ENCODE peak calls at places on chromosome 3, in eight cellular contexts. X is mucosa of descending colon, S is HFF-Myc, Z is stomach, Q is heart left ventricle, V is A549, W is cardiac muscle cell, J is nephron progenitor cell. F is an unnamed sample.

GRCh38 chr3:177358085-177358967 is 161.0 kb upstream of the TBL1XR1 start:
- DNase-seq in X (peak), S (no peak), Z (peak), Q (peak), V (peak), W (peak), J (peak), F (peak)

GRCh38 chr3:63955830-63956545 is 43.8 kb upstream of the SCAANT1 start:
- DNase-seq in X (no peak), S (no peak), Z (no peak), Q (no peak), V (no peak), W (no peak), J (no peak), F (no peak)

GRCh38 chr3:133930341-133930933 is 34.8 kb upstream of the RAB6B start:
- DNase-seq in X (no peak), S (no peak), Z (no peak), Q (no peak), V (peak), W (peak), J (no peak), F (peak)

GRCh38 chr3:56702487-56703315 is 19.6 kb upstream of the TASOR start:
- DNase-seq in X (no peak), S (peak), Z (peak), Q (no peak), V (peak), W (peak), J (peak), F (peak)

GRCh38 chr3:165885558-165886270 is 48.5 kb upstream of the BCHE start:
- DNase-seq in X (no peak), S (no peak), Z (no peak), Q (no peak), V (no peak), W (no peak), J (no peak), F (no peak)

GRCh38 chr3:159829056-159829995 is 159.3 kb upstream of the IL12A start:
- DNase-seq in X (peak), S (peak), Z (no peak), Q (peak), V (peak), W (peak), J (no peak), F (peak)

GRCh38 chr3:126895178-126896066 is 87.5 kb upstream of the PLXNA1 start:
- DNase-seq in X (no peak), S (no peak), Z (no peak), Q (no peak), V (peak), W (peak), J (no peak), F (peak)

GRCh38 chr3:143002083-143002712 is 828 bp downstream of the U2SURP start:
- DNase-seq in X (no peak), S (no peak), Z (no peak), Q (no peak), V (peak), W (peak), J (no peak), F (peak)

GRCh38 chr3:142613491-142613890 is 17.3 kb downstream of the PLS1 start:
- DNase-seq in X (peak), S (no peak), Z (no peak), Q (no peak), V (peak), W (no peak), J (no peak), F (peak)

GRCh38 chr3:64908292-64908691 is 220.5 kb upstream of the ADAMTS9 start:
- DNase-seq in X (no peak), S (no peak), Z (no peak), Q (no peak), V (no peak), W (no peak), J (no peak), F (peak)

GRCh38 chr3:71288269-71288930 is 295.1 kb downstream of the FOXP1 start:
- DNase-seq in X (no peak), S (no peak), Z (no peak), Q (no peak), V (no peak), W (no peak), J (no peak), F (no peak)

GRCh38 chr3:8853081-8853480 is 83.7 kb upstream of the OXTR start:
- DNase-seq in X (no peak), S (no peak), Z (no peak), Q (no peak), V (no peak), W (no peak), J (no peak), F (no peak)

GRCh38 chr3:127172670-127173515 is 20.0 kb upstream of the PRR23E start:
- DNase-seq in X (no peak), S (peak), Z (no peak), Q (no peak), V (no peak), W (peak), J (peak), F (peak)

GRCh38 chr3:135806342-135806741 is 159.2 kb upstream of the PPP2R3A start:
- DNase-seq in X (no peak), S (no peak), Z (no peak), Q (no peak), V (no peak), W (no peak), J (peak), F (no peak)

GRCh38 chr3:39468108-39468436 is 592 bp downstream of the MOBP start:
- DNase-seq in X (no peak), S (no peak), Z (no peak), Q (no peak), V (no peak), W (no peak), J (no peak), F (no peak)

GRCh38 chr3:45611619-45612018 is 17.1 kb downstream of the LIMD1 start:
- DNase-seq in X (no peak), S (no peak), Z (no peak), Q (no peak), V (no peak), W (no peak), J (no peak), F (no peak)

GRCh38 chr3:173911446-173911845 is 513.9 kb downstream of the NLGN1 start:
- DNase-seq in X (no peak), S (no peak), Z (no peak), Q (no peak), V (no peak), W (no peak), J (no peak), F (no peak)

GRCh38 chr3:14273886-14274517 is 95.4 kb downstream of the LSM3 start:
- DNase-seq in X (no peak), S (no peak), Z (no peak), Q (no peak), V (peak), W (no peak), J (no peak), F (peak)

GRCh38 chr3:8607285-8608040 is 37.1 kb downstream of the SSUH2 start:
- DNase-seq in X (peak), S (peak), Z (peak), Q (peak), V (peak), W (peak), J (peak), F (peak)

GRCh38 chr3:193407688-193408087 is 29.1 kb upstream of the ATP13A5 start:
- DNase-seq in X (no peak), S (no peak), Z (no peak), Q (no peak), V (no peak), W (no peak), J (no peak), F (no peak)

GRCh38 chr3:14525685-14526631 is 14.2 kb downstream of the GRIP2 start:
- DNase-seq in X (no peak), S (no peak), Z (peak), Q (peak), V (no peak), W (peak), J (no peak), F (peak)

GRCh38 chr3:132232231-132232792 is 84.9 kb upstream of the ACP3 start:
- DNase-seq in X (no peak), S (no peak), Z (no peak), Q (no peak), V (no peak), W (peak), J (no peak), F (no peak)

GRCh38 chr3:27971600-27971999 is 249.5 kb upstream of the EOMES start:
- DNase-seq in X (no peak), S (no peak), Z (no peak), Q (no peak), V (no peak), W (no peak), J (no peak), F (no peak)

GRCh38 chr3:15297592-15298350 is 34.6 kb downstream of the SH3BP5 start:
- DNase-seq in X (no peak), S (no peak), Z (no peak), Q (no peak), V (no peak), W (no peak), J (no peak), F (no peak)

GRCh38 chr3:83523470-83524073 is 1435.2 kb upstream of the CADM2 start:
- DNase-seq in X (no peak), S (no peak), Z (no peak), Q (no peak), V (peak), W (peak), J (peak), F (peak)

GRCh38 chr3:52792961-52793695 is 1.5 kb upstream of the ITIH3 start:
- DNase-seq in X (no peak), S (no peak), Z (no peak), Q (no peak), V (no peak), W (peak), J (no peak), F (no peak)

GRCh38 chr3:100966049-100966471 is 27.2 kb downstream of the ABI3BP start:
- DNase-seq in X (no peak), S (no peak), Z (no peak), Q (peak), V (no peak), W (no peak), J (no peak), F (no peak)

GRCh38 chr3:183266454-183266853 is 13.4 kb downstream of the B3GNT5 start:
- DNase-seq in X (no peak), S (no peak), Z (no peak), Q (no peak), V (no peak), W (no peak), J (no peak), F (no peak)

GRCh38 chr3:18946524-18946923 is 201.8 kb upstream of the KCNH8 start:
- DNase-seq in X (no peak), S (no peak), Z (no peak), Q (no peak), V (peak), W (no peak), J (no peak), F (peak)

GRCh38 chr3:183265157-183265642 is 12.1 kb downstream of the B3GNT5 start:
- DNase-seq in X (peak), S (no peak), Z (no peak), Q (peak), V (no peak), W (peak), J (peak), F (peak)

GRCh38 chr3:98329392-98330124 is 24.1 kb upstream of the OR5K4 start:
- DNase-seq in X (no peak), S (peak), Z (peak), Q (peak), V (peak), W (peak), J (peak), F (peak)

GRCh38 chr3:184546252-184546651 is 15.3 kb upstream of the EPHB3 start:
- DNase-seq in X (no peak), S (no peak), Z (no peak), Q (peak), V (no peak), W (no peak), J (no peak), F (no peak)

GRCh38 chr3:35659808-35660207 is 20.5 kb downstream of the ARPP21 start:
- DNase-seq in X (no peak), S (no peak), Z (no peak), Q (no peak), V (peak), W (no peak), J (no peak), F (peak)

GRCh38 chr3:189466004-189466403 is 165.2 kb upstream of the TP63 start:
- DNase-seq in X (no peak), S (no peak), Z (no peak), Q (no peak), V (no peak), W (no peak), J (no peak), F (no peak)

GRCh38 chr3:43953814-43954241 is 263.1 kb downstream of the ABHD5 start:
- DNase-seq in X (no peak), S (no peak), Z (no peak), Q (no peak), V (peak), W (peak), J (peak), F (no peak)

GRCh38 chr3:66484106-66484857 is 16.5 kb downstream of the LRIG1 start:
- DNase-seq in X (no peak), S (no peak), Z (no peak), Q (no peak), V (no peak), W (no peak), J (no peak), F (no peak)

GRCh38 chr3:128572644-128573105 is 77.9 kb downstream of the RPN1 start:
- DNase-seq in X (no peak), S (no peak), Z (no peak), Q (no peak), V (peak), W (no peak), J (no peak), F (peak)
- TF ChIP-seq CTCF in X (no peak), S (peak), Z (no peak), Q (no peak), V (no peak), W (peak), J (peak), F (peak)

GRCh38 chr3:156535162-156535627 is 19.7 kb downstream of the SSR3 start:
- DNase-seq in X (no peak), S (peak), Z (peak), Q (peak), V (peak), W (peak), J (no peak), F (peak)
- TF ChIP-seq CTCF in X (no peak), S (peak), Z (no peak), Q (peak), V (peak), W (peak), J (no peak), F (peak)

GRCh38 chr3:140557476-140557875 is 120.4 kb upstream of the TRIM42 start:
- DNase-seq in X (no peak), S (no peak), Z (no peak), Q (no peak), V (no peak), W (no peak), J (no peak), F (no peak)

GRCh38 chr3:140555666-140556065 is 122.2 kb upstream of the TRIM42 start:
- DNase-seq in X (no peak), S (no peak), Z (no peak), Q (no peak), V (no peak), W (no peak), J (no peak), F (no peak)

GRCh38 chr3:140552403-140552802 is 125.5 kb upstream of the TRIM42 start:
- DNase-seq in X (no peak), S (no peak), Z (no peak), Q (no peak), V (no peak), W (no peak), J (no peak), F (peak)

GRCh38 chr3:140553591-140553990 is 124.3 kb upstream of the TRIM42 start:
- DNase-seq in X (no peak), S (no peak), Z (no peak), Q (no peak), V (no peak), W (no peak), J (no peak), F (no peak)

DNA sequence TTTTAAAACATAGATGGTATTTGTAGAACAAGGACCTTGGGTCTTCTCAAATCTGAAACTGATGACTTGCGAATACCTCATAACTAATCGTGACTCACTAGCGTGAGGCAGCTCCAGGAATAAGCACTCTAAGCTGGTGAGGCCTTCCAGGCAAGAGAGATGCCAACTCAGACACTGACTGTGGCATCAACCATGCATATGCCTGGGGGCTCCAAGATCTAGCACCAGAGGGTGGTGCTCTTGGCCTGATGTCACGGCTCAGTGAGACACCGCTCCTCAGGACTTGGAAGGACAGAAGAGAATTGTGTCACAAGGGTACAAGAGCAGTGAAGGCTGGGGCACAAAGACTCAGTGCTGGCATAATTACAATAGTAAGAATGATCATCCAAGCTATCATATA is 125.0 kb upstream of the TRIM42 start:
- DNase-seq in X (no peak), S (no peak), Z (no peak), Q (peak), V (no peak), W (no peak), J (no peak), F (peak)
- TF ChIP-seq CTCF in X (no peak), S (no peak), Z (no peak), Q (peak), V (no peak), W (no peak), J (no peak), F (no peak)

GRCh38 chr3:7146529-7146928 is 285.6 kb downstream of the GRM7 start:
- DNase-seq in X (no peak), S (no peak), Z (no peak), Q (no peak), V (no peak), W (no peak), J (no peak), F (no peak)

GRCh38 chr3:7144696-7145308 is 283.9 kb downstream of the GRM7 start:
- DNase-seq in X (no peak), S (no peak), Z (no peak), Q (no peak), V (peak), W (peak), J (peak), F (peak)
- TF ChIP-seq CTCF in X (peak), S (no peak), Z (peak), Q (peak), V (peak), W (peak), J (peak), F (peak)

DNA sequence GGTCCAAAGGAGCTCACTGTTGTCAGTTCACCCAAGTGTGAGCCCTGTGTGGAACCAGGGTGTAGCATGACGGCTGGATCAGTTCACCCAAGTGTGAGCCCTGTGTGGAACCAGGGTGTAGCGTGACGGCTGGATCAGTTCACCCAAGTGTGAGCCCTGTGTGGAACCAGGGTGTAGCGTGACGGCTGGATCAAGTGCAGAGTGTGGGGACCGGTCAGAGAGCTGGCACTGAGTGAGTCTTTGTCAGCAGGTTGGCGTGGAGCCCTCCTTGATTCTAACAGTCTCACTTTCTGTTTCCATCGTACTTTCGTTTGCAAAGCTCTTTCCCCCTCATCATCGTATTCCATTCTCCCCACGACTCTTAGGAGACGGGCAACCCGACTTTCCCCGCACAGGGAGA is 57.9 kb upstream of the DLG1 start:
- DNase-seq in X (no peak), S (no peak), Z (peak), Q (peak), V (no peak), W (no peak), J (no peak), F (no peak)
- TF ChIP-seq CTCF in X (no peak), S (no peak), Z (no peak), Q (no peak), V (no peak), W (no peak), J (no peak), F (no peak)

GRCh38 chr3:153163349-153164008 is 1.5 kb downstream of the RAP2B start:
- DNase-seq in X (no peak), S (no peak), Z (no peak), Q (no peak), V (peak), W (peak), J (no peak), F (peak)

GRCh38 chr3:153166206-153166605 is 4.2 kb downstream of the RAP2B start:
- DNase-seq in X (no peak), S (no peak), Z (no peak), Q (no peak), V (no peak), W (peak), J (no peak), F (peak)

GRCh38 chr3:153162513-153163348 is 705 bp downstream of the RAP2B start:
- DNase-seq in X (peak), S (no peak), Z (peak), Q (peak), V (peak), W (peak), J (peak), F (peak)

GRCh38 chr3:153164009-153164550 is 2.1 kb downstream of the RAP2B start:
- DNase-seq in X (no peak), S (no peak), Z (no peak), Q (no peak), V (no peak), W (no peak), J (no peak), F (no peak)

DNA sequence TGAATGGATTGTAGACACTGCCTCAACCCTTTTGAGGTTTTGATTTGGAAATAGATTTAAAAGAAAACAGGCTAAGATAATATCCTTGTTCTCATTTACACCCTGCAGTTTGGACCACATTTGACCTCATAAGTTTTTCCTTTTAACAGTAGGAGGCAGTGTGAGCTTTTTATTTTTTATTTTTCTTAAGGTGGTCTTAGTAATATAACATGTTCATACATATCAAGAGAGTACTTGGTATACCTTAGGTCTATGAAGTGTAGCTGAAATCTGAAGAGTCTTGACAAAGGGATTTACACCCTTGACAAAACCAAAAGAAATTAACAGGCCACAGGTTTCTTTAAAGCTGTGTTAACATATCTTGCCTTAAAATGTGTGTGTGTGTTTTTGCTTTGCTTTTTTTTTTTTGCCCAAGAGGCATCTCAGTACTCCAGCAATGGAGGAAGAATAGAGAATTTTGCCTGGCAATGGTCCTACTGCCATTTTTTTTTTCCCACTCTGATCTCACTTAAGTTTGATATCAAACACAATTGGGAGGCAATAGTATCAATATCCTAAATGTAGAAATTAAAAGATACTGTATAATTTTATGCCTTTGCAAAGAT is 3.3 kb downstream of the RAP2B start:
- DNase-seq in X (no peak), S (no peak), Z (no peak), Q (no peak), V (no peak), W (peak), J (no peak), F (no peak)
- TF ChIP-seq CTCF in X (no peak), S (peak), Z (no peak), Q (peak), V (peak), W (peak), J (peak), F (peak)

F was measured in epithelial cell of esophagus.